ENCODE peak calls at places on chromosomes 4 and X, in six cellular contexts. One of them, this sample, is unnamed.

GRCh38 chr4:2457481-2458295 is 11.2 kb upstream of the RNF4 start:
- DNase-seq in H4: no peak
- DNase-seq in H1: no peak
- DNase-seq in PC-9: no peak
- DNase-seq in NCI-H524: no peak
- DNase-seq in GDM1: no peak
- DNase-seq in this sample: no peak

GRCh38 chr4:54077812-54078211 is 13.4 kb upstream of the CHIC2 start:
- DNase-seq in GDM1: no peak
- DNase-seq in H1: no peak
- DNase-seq in PC-9: no peak
- DNase-seq in NCI-H524: no peak
- DNase-seq in H4: no peak
- DNase-seq in this sample: no peak

GRCh38 chr4:188960411-188961093 is 821.3 kb downstream of the TRIML1 start:
- DNase-seq in H4: no peak
- DNase-seq in PC-9: no peak
- DNase-seq in GDM1: no peak
- DNase-seq in NCI-H524: no peak
- DNase-seq in H1: no peak
- DNase-seq in this sample: no peak

GRCh38 chr4:86971355-86971683 is 36.5 kb downstream of the AFF1 start:
- DNase-seq in H4: no peak
- DNase-seq in GDM1: no peak
- DNase-seq in NCI-H524: no peak
- DNase-seq in H1: no peak
- DNase-seq in PC-9: no peak
- DNase-seq in this sample: no peak

GRCh38 chr4:65737672-65738071 is 67.4 kb upstream of the EPHA5 start:
- DNase-seq in PC-9: no peak
- DNase-seq in NCI-H524: no peak
- DNase-seq in GDM1: no peak
- DNase-seq in H4: no peak
- DNase-seq in H1: no peak
- DNase-seq in this sample: no peak

GRCh38 chrX:37958493-37959211 is 47.7 kb upstream of the SYTL5 start:
- DNase-seq in H1: no peak
- DNase-seq in H4: no peak
- DNase-seq in NCI-H524: no peak
- DNase-seq in PC-9: no peak
- DNase-seq in GDM1: no peak
- DNase-seq in this sample: no peak

GRCh38 chr4:845836-846251 is 19.9 kb upstream of the CPLX1 start:
- DNase-seq in H4: no peak
- DNase-seq in PC-9: no peak
- DNase-seq in NCI-H524: no peak
- DNase-seq in GDM1: no peak
- DNase-seq in H1: no peak
- DNase-seq in this sample: no peak

GRCh38 chrX:78102100-78102499 is 1.9 kb upstream of the PGK1 start:
- DNase-seq in H4: peak
- DNase-seq in GDM1: no peak
- DNase-seq in H1: no peak
- DNase-seq in PC-9: no peak
- DNase-seq in NCI-H524: no peak
- DNase-seq in this sample: no peak

GRCh38 chr4:85555210-85555609 is 80.3 kb downstream of the ARHGAP24 start:
- DNase-seq in H1: no peak
- DNase-seq in NCI-H524: no peak
- DNase-seq in GDM1: no peak
- DNase-seq in PC-9: no peak
- DNase-seq in H4: no peak
- DNase-seq in this sample: no peak

This sample was measured in GM19239.